ENCODE peak calls at places on chromosomes 16 and 17, in five cellular contexts. W is hepatic stellate cell; J is activated CD4-positive, alpha-beta memory T cell treated with anti-CD3 and anti-CD28 coated beads, Interleukin-2, amount 10 ng/mL, durations not matched to agents 7 days and 5 days; N is omental fat pad; F is effector memory CD4-positive, alpha-beta T cell. Q is an unnamed sample.

GRCh38 chr17:4436381-4436780 is 2.6 kb downstream of the SPNS3 start:
- DNase-seq in J (peak; percentile 36), F (no peak), W (no peak), N (no peak), Q (no peak)

GRCh38 chr17:46072998-46073397 is 73.9 kb downstream of the STH start:
- DNase-seq in W (peak; percentile 37), J (no peak), N (no peak), F (no peak), Q (no peak)

GRCh38 chr17:17874478-17874877 is 37.7 kb upstream of the SREBF1 start:
- DNase-seq in F (no peak), W (peak; percentile 38), J (no peak), N (no peak), Q (no peak)

GRCh38 chr17:76611747-76612143 is 26.1 kb upstream of the ST6GALNAC2 start:
- DNase-seq in F (no peak), N (no peak), J (no peak), W (no peak), Q (no peak)

GRCh38 chr17:39753514-39754160 is 15.9 kb downstream of the GRB7 start:
- DNase-seq in J (peak; percentile 62), W (peak; percentile 60), N (no peak), F (peak; percentile 68), Q (no peak)

GRCh38 chr16:56306690-56307533 is 115.6 kb downstream of the GNAO1 start:
- DNase-seq in N (no peak), J (no peak), W (no peak), F (no peak), Q (no peak)

GRCh38 chr16:11050536-11050935 is 106.2 kb downstream of the CLEC16A start:
- DNase-seq in F (no peak), N (no peak), W (no peak), J (no peak), Q (no peak)

GRCh38 chr16:3536271-3536671 is 35.5 kb downstream of the CLUAP1 start:
- DNase-seq in W (no peak), J (no peak), N (no peak), F (no peak), Q (no peak)

GRCh38 chr17:78340183-78340955 is 19.5 kb downstream of the SOCS3 start:
- DNase-seq in F (no peak), N (no peak), W (no peak), J (no peak), Q (no peak)

GRCh38 chr16:17467923-17468540 is 2.7 kb downstream of the XYLT1 start:
- DNase-seq in N (no peak), F (no peak), W (peak; percentile 61), J (peak; percentile 52), Q (no peak)

GRCh38 chr16:85204242-85205010 is 92.2 kb upstream of the CIBAR2 start:
- DNase-seq in W (peak; percentile 74), J (no peak), N (no peak), F (no peak), Q (no peak)

GRCh38 chr17:603405-604193 is 111.0 kb downstream of the VPS53 start:
- DNase-seq in N (no peak), J (no peak), F (no peak), W (no peak), Q (no peak)

GRCh38 chr16:83549836-83550569 is 257.8 kb upstream of the HSBP1 start:
- DNase-seq in J (no peak), F (no peak), N (no peak), W (no peak), Q (no peak)

GRCh38 chr17:73069164-73069774 is 23.2 kb downstream of the SLC39A11 start:
- DNase-seq in F (no peak), J (no peak), N (no peak), W (no peak), Q (no peak)

GRCh38 chr16:66049865-66050264 is 316.6 kb upstream of the CDH5 start:
- DNase-seq in W (no peak), F (no peak), N (no peak), J (no peak), Q (no peak)

GRCh38 chr17:6254036-6254435 is 180.9 kb downstream of the AIPL1 start:
- DNase-seq in F (no peak), N (no peak), J (no peak), W (no peak), Q (no peak)

GRCh38 chr17:18041776-18042175 is 2.6 kb downstream of the GID4 start:
- DNase-seq in N (no peak), J (no peak), W (peak; percentile 29), F (no peak), Q (no peak)

GRCh38 chr17:83062011-83062817 is 17.2 kb upstream of the METRNL start:
- DNase-seq in F (no peak), N (no peak), W (no peak), J (peak; percentile 14), Q (no peak)

GRCh38 chr17:32126746-32127145 is 15.6 kb upstream of the RHOT1 start:
- DNase-seq in F (no peak), J (no peak), N (no peak), W (no peak), Q (no peak)

GRCh38 chr17:28533091-28533670 is 19.2 kb downstream of the UNC119 start:
- DNase-seq in F (no peak), N (no peak), W (no peak), J (no peak), Q (no peak)

GRCh38 chr17:45580914-45581313 is 90.4 kb upstream of the PLEKHM1 start:
- DNase-seq in W (no peak), N (no peak), F (no peak), J (no peak), Q (no peak)

GRCh38 chr17:73840829-73841228 is 196.6 kb upstream of the SDK2 start:
- DNase-seq in W (no peak), J (no peak), F (no peak), N (no peak), Q (no peak)

GRCh38 chr17:21304091-21304490 is 19.6 kb downstream of the MAP2K3 start:
- DNase-seq in W (peak; percentile 11), F (no peak), J (no peak), N (no peak), Q (no peak)

GRCh38 chr17:12865769-12866168 is 76.5 kb downstream of the ARHGAP44 start:
- DNase-seq in F (no peak), N (no peak), J (no peak), W (no peak), Q (no peak)

GRCh38 chr17:78360371-78361226 is 722 bp upstream of the SOCS3 start:
- DNase-seq in F (peak; percentile 83), W (peak; percentile 96), J (peak; percentile 92), N (peak; percentile 95), Q (peak; percentile 90)

GRCh38 chr17:27494192-27495091 is 38.2 kb downstream of the KSR1 start:
- DNase-seq in W (no peak), F (no peak), J (no peak), N (no peak), Q (no peak)